ENCODE peak calls at places on chromosomes 1 and 21, in ten cellular contexts. H is A549, X is omental fat pad, F is cardiac fibroblast, U is colonic mucosa, C is cardiac muscle cell, I is nephron progenitor cell, W is uterus, S is GM12865, O is HFFc6. Z is an unnamed sample.

GRCh38 chr1:20463502-20463901 is 22.5 kb downstream of the CAMK2N1 start:
- DNase-seq in F (no peak), H (no peak), X (no peak), C (no peak), I (no peak), W (no peak), U (no peak), O (no peak), S (no peak), Z (no peak)

GRCh38 chr1:56527548-56528302 is 51.6 kb downstream of the PLPP3 start:
- DNase-seq in O (no peak), I (no peak), U (peak), C (no peak), F (no peak), W (peak), S (no peak), X (no peak), H (no peak), Z (peak)

GRCh38 chr1:26582053-26582835 is 52.7 kb downstream of the RPS6KA1 start:
- DNase-seq in U (no peak), F (no peak), X (no peak), H (no peak), O (no peak), S (peak), C (no peak), I (no peak), W (no peak), Z (no peak)

GRCh38 chr1:172343246-172344099 is 77.0 kb upstream of the C1orf105 start:
- DNase-seq in W (no peak), O (peak), I (no peak), C (peak), S (peak), U (no peak), F (peak), H (no peak), X (no peak), Z (peak)

GRCh38 chr1:244801246-244801645 is 34.2 kb upstream of the COX20 start:
- DNase-seq in X (no peak), F (peak), W (no peak), C (peak), S (peak), H (peak), I (no peak), U (no peak), O (no peak), Z (peak)

GRCh38 chr1:111507411-111508201 is 4.2 kb upstream of the ADORA3 start:
- DNase-seq in C (peak), W (peak), H (no peak), F (peak), X (no peak), O (peak), I (peak), S (peak), U (peak), Z (peak)

GRCh38 chr1:85297855-85298629 is 21.6 kb upstream of the BCL10 start:
- DNase-seq in F (peak), U (peak), I (no peak), O (peak), X (no peak), C (peak), S (peak), W (peak), H (peak), Z (peak)

GRCh38 chr1:30111431-30111830 is 612.0 kb downstream of the MATN1 start:
- DNase-seq in O (peak), U (peak), X (no peak), C (peak), I (peak), F (peak), S (peak), H (peak), W (peak), Z (peak)

GRCh38 chr1:77834771-77835334 is 53.6 kb upstream of the NEXN start:
- DNase-seq in F (peak), O (peak), C (peak), H (peak), S (no peak), X (no peak), I (no peak), U (peak), W (peak), Z (peak)

GRCh38 chr1:176110203-176110602 is 96.9 kb downstream of the COP1 start:
- DNase-seq in F (peak), S (no peak), U (no peak), C (no peak), I (no peak), O (peak), X (no peak), W (no peak), H (no peak), Z (no peak)

GRCh38 chr1:145995964-145996432 is 381 bp downstream of the TXNIP start:
- DNase-seq in O (no peak), I (peak), C (no peak), F (no peak), W (peak), X (no peak), S (no peak), U (no peak), H (no peak), Z (no peak)

GRCh38 chr21:38159355-38159754 is 97.4 kb upstream of the KCNJ15 start:
- DNase-seq in I (peak), W (peak), C (peak), F (peak), O (peak), X (peak), H (peak), S (peak), U (peak), Z (peak)

GRCh38 chr1:100313382-100313781 is 38.9 kb upstream of the CDC14A start:
- DNase-seq in F (peak), S (no peak), C (no peak), W (no peak), X (no peak), U (no peak), H (no peak), O (no peak), I (no peak), Z (no peak)

GRCh38 chr1:83770322-83770661 is 228.6 kb downstream of the TTLL7 start:
- DNase-seq in H (no peak), W (no peak), S (no peak), C (no peak), O (no peak), X (no peak), F (no peak), I (no peak), U (no peak), Z (no peak)

GRCh38 chr1:154798645-154799044 is 71.4 kb downstream of the KCNN3 start:
- DNase-seq in I (no peak), X (no peak), O (no peak), S (no peak), F (no peak), C (no peak), W (no peak), H (no peak), U (no peak), Z (no peak)

GRCh38 chr1:197269053-197269452 is 1.0 kb downstream of the CRB1 start:
- DNase-seq in X (no peak), F (no peak), I (no peak), H (no peak), C (no peak), S (no peak), W (no peak), U (no peak), O (no peak), Z (no peak)

GRCh38 chr1:25091671-25092070 is 140.6 kb downstream of the SYF2 start:
- DNase-seq in C (no peak), W (no peak), F (no peak), H (no peak), U (no peak), I (no peak), O (no peak), X (no peak), S (no peak), Z (no peak)

GRCh38 chr1:178119623-178120022 is 25.7 kb downstream of the RASAL2 start:
- DNase-seq in C (no peak), W (no peak), F (no peak), I (no peak), X (no peak), U (no peak), O (no peak), H (no peak), S (no peak), Z (no peak)

GRCh38 chr1:214524824-214525223 is 26.6 kb downstream of the PTPN14 start:
- DNase-seq in C (peak), H (no peak), I (no peak), F (peak), O (no peak), S (no peak), W (no peak), U (no peak), X (no peak), Z (no peak)

GRCh38 chr1:81702903-81703302 is 97.8 kb upstream of the ADGRL2 start:
- DNase-seq in S (peak), X (no peak), W (no peak), H (peak), C (peak), I (no peak), U (no peak), O (peak), F (peak), Z (peak)

GRCh38 chr1:21567241-21568005 is 58.2 kb downstream of the ALPL start:
- DNase-seq in U (no peak), H (no peak), W (no peak), X (no peak), I (no peak), F (peak), S (no peak), C (peak), O (peak), Z (peak)

GRCh38 chr1:93694039-93694438 is 12.4 kb upstream of the BCAR3 start:
- DNase-seq in W (no peak), O (no peak), X (no peak), C (no peak), F (peak), H (peak), S (no peak), U (no peak), I (no peak), Z (no peak)

GRCh38 chr1:93151474-93151873 is 28.7 kb downstream of the TMED5 start:
- DNase-seq in O (no peak), U (no peak), C (no peak), S (no peak), I (no peak), F (no peak), W (no peak), H (no peak), X (no peak), Z (no peak)

GRCh38 chr1:232952514-232953175 is 2.2 kb downstream of the NTPCR start:
- DNase-seq in U (peak), C (peak), O (peak), H (peak), I (peak), X (no peak), F (peak), S (peak), W (no peak), Z (peak)

GRCh38 chr21:14740116-14740515 is 194.0 kb upstream of the SAMSN1 start:
- DNase-seq in S (no peak), X (no peak), F (no peak), C (no peak), I (no peak), H (no peak), O (no peak), W (no peak), U (no peak), Z (no peak)

GRCh38 chr1:3384407-3384806 is 70.1 kb upstream of the ARHGEF16 start:
- DNase-seq in F (no peak), I (no peak), W (no peak), C (no peak), O (no peak), H (no peak), U (no peak), X (no peak), S (no peak), Z (no peak)

GRCh38 chr1:63617450-63617849 is 24.2 kb downstream of the PGM1 start:
- DNase-seq in X (no peak), W (no peak), U (no peak), H (no peak), O (no peak), F (no peak), I (no peak), C (no peak), S (no peak), Z (no peak)

GRCh38 chr1:101025283-101025679 is 303 bp downstream of the DPH5 start:
- DNase-seq in I (peak), W (no peak), S (no peak), H (no peak), X (no peak), U (peak), O (peak), F (no peak), C (peak), Z (no peak)

GRCh38 chr1:94614980-94615379 is 73.4 kb upstream of the F3 start:
- DNase-seq in I (no peak), X (no peak), U (peak), W (no peak), H (no peak), F (no peak), S (peak), O (no peak), C (no peak), Z (no peak)

GRCh38 chr1:12339861-12340557 is 110.2 kb downstream of the VPS13D start:
- DNase-seq in S (no peak), X (no peak), C (peak), O (no peak), H (no peak), I (no peak), W (no peak), F (no peak), U (no peak), Z (no peak)

GRCh38 chr1:33988161-33988560 is 124.3 kb downstream of the HMGB4 start:
- DNase-seq in C (no peak), O (no peak), I (no peak), W (no peak), S (no peak), U (no peak), X (no peak), H (no peak), F (no peak), Z (no peak)

GRCh38 chr1:66374561-66375111 is 159.3 kb upstream of the SGIP1 start:
- DNase-seq in O (peak), F (peak), W (no peak), U (no peak), C (peak), X (no peak), S (peak), H (no peak), I (no peak), Z (peak)

DNA sequence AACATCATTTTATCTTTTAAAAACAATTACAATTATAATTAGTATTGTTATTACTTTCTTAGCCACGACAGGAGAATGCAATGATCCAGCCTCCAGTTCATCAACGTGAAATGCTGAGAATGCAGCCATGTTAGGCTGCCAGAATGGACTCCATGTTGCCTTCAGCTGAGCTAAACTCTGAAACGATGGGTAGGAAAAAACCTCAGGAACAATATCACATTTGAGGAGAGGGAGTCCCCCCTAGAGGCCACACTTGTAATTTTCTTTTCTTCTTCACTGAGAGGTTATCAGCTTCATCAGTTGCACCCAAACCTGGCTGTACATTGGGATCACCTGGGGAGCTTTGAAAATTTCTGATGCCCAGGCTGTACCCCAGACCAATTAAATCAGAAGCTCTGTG is 34.6 kb upstream of the DNAH14 start:
- DNase-seq in X (no peak), O (peak), S (peak), F (peak), W (no peak), I (no peak), H (peak), U (no peak), C (peak), Z (peak)
- TF ChIP-seq CTCF in X (no peak), O (peak), S (peak), F (peak), W (no peak), I (peak), H (peak), U (no peak), C (no peak), Z (no peak)

GRCh38 chr1:218658294-218658693 is 313.2 kb downstream of the TGFB2 start:
- DNase-seq in S (no peak), I (no peak), X (no peak), O (peak), F (no peak), W (no peak), H (no peak), C (no peak), U (no peak), Z (no peak)
- TF ChIP-seq CTCF in S (no peak), I (no peak), X (no peak), O (no peak), F (no peak), W (no peak), H (no peak), C (no peak), U (no peak), Z (no peak)

GRCh38 chr1:230493264-230493663 is 67.1 kb upstream of the PGBD5 start:
- DNase-seq in U (no peak), C (no peak), X (no peak), W (no peak), S (no peak), I (no peak), O (no peak), H (no peak), F (no peak), Z (no peak)
- TF ChIP-seq CTCF in U (no peak), C (no peak), X (no peak), W (no peak), S (no peak), I (no peak), O (no peak), H (no peak), F (no peak), Z (no peak)

GRCh38 chr21:43939443-43940328 is 72.4 kb upstream of the TRAPPC10 start:
- DNase-seq in X (no peak), I (no peak), O (no peak), S (no peak), H (no peak), U (no peak), C (no peak), F (no peak), W (no peak), Z (no peak)
- TF ChIP-seq CTCF in X (no peak), I (peak), O (no peak), S (no peak), H (no peak), U (no peak), C (no peak), F (no peak), W (no peak), Z (no peak)

GRCh38 chr1:60573121-60573520 is 499.6 kb upstream of the C1orf87 start:
- DNase-seq in F (peak), H (peak), W (no peak), S (no peak), C (peak), X (no peak), U (no peak), O (no peak), I (no peak), Z (peak)

GRCh38 chr1:60573726-60574409 is 500.3 kb upstream of the C1orf87 start:
- DNase-seq in C (peak), U (no peak), I (no peak), F (peak), O (no peak), H (peak), W (no peak), X (no peak), S (no peak), Z (peak)

GRCh38 chr1:60572378-60572777 is 498.8 kb upstream of the C1orf87 start:
- DNase-seq in H (no peak), U (no peak), O (no peak), C (no peak), W (no peak), F (no peak), S (no peak), X (no peak), I (no peak), Z (no peak)

GRCh38 chr1:60569189-60569588 is 495.6 kb upstream of the C1orf87 start:
- DNase-seq in C (no peak), O (no peak), W (no peak), U (no peak), H (no peak), X (no peak), F (no peak), S (no peak), I (no peak), Z (no peak)

GRCh38 chr1:60571811-60572210 is 498.2 kb upstream of the C1orf87 start:
- DNase-seq in C (peak), F (peak), O (no peak), X (no peak), U (no peak), W (no peak), S (no peak), H (no peak), I (no peak), Z (peak)
- TF ChIP-seq CTCF in C (no peak), F (no peak), O (no peak), X (no peak), U (no peak), W (no peak), S (no peak), H (no peak), I (no peak), Z (no peak)

GRCh38 chr1:113488576-113489177 is 98.4 kb downstream of the MAGI3 start:
- DNase-seq in X (no peak), U (no peak), H (no peak), I (no peak), W (no peak), F (no peak), C (no peak), O (no peak), S (no peak), Z (no peak)
- TF ChIP-seq CTCF in X (no peak), U (no peak), H (no peak), I (no peak), W (no peak), F (peak), C (no peak), O (peak), S (no peak), Z (no peak)

GRCh38 chr1:201792534-201793305 is 36.2 kb upstream of the IPO9 start:
- DNase-seq in U (peak), X (peak), O (peak), W (peak), C (peak), S (peak), I (peak), H (peak), F (peak), Z (peak)

GRCh38 chr1:201795066-201795465 is 33.9 kb upstream of the IPO9 start:
- DNase-seq in S (no peak), F (peak), O (peak), W (no peak), U (no peak), H (peak), C (peak), I (no peak), X (no peak), Z (peak)

GRCh38 chr1:201791775-201792166 is 37.2 kb upstream of the IPO9 start:
- DNase-seq in H (no peak), X (no peak), I (no peak), S (no peak), W (peak), U (no peak), F (peak), O (peak), C (peak), Z (peak)

GRCh38 chr1:201791051-201791774 is 37.7 kb upstream of the IPO9 start:
- DNase-seq in X (no peak), C (peak), S (no peak), F (no peak), O (no peak), W (no peak), U (no peak), I (no peak), H (no peak), Z (no peak)

DNA sequence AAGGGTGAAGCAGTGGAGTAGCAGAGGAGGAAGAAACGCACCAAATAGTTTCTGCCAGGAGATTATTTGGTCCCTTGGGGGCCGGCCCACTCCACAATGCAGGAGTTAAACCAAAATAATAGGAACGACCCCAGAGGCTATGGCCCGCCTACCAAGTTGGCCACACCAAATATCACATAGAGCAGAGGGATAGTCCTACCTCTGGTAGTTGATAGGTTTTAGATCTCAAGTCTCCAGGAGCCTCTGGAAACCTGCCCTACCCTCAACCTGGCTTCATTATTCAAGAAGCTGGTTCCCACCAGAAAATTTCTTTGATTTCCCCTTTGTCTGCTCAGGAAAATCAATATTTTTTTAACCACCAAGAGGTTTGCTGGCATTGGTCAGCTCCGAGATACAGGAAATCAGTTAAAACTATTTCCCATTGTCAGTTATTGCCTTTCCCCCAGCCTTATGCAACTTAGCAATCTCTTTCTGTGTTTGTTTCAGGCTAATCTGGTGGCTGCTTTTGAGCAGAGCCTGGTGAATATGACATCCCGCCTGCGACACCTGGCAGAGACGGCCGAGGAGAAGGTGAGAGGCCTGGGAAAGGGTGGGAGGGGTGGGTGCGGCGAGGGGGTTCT is 35.5 kb upstream of the IPO9 start:
- DNase-seq in S (no peak), I (no peak), W (no peak), O (no peak), H (no peak), F (no peak), U (no peak), X (no peak), C (no peak), Z (no peak)
- TF ChIP-seq CTCF in S (no peak), I (no peak), W (no peak), O (peak), H (no peak), F (no peak), U (no peak), X (no peak), C (no peak), Z (no peak)